ENCODE peak calls at places on chromosomes 1 and 21, in four cellular contexts. C, Z, L and X are unnamed samples.

GRCh38 chr1:236066054-236066453 is 1.2 kb upstream of the NID1 start:
- DNase-seq in C (no peak), Z (no peak), L (no peak), X (no peak)

GRCh38 chr1:83900530-83900929 is 98.4 kb downstream of the TTLL7 start:
- DNase-seq in L (no peak), C (no peak), Z (no peak), X (no peak)

GRCh38 chr1:229459815-229460214 is 25.9 kb upstream of the ACTA1 start:
- DNase-seq in L (no peak), C (no peak), Z (no peak), X (no peak)

GRCh38 chr1:16173447-16174260 is 17.8 kb upstream of the EPHA2 start:
- DNase-seq in C (no peak), L (no peak), Z (no peak), X (no peak)

GRCh38 chr1:25033030-25033827 is 103.2 kb upstream of the RUNX3 start:
- DNase-seq in C (no peak), Z (no peak), L (no peak), X (no peak)

GRCh38 chr1:204943495-204943894 is 72.8 kb downstream of the NFASC start:
- DNase-seq in L (no peak), C (no peak), Z (no peak), X (no peak)

GRCh38 chr1:53110370-53111072 is 31.9 kb downstream of the SLC1A7 start:
- DNase-seq in Z (no peak), L (no peak), C (no peak), X (no peak)

GRCh38 chr1:235073331-235073967 is 55.2 kb downstream of the TOMM20 start:
- DNase-seq in C (no peak), Z (no peak), L (no peak), X (no peak)

GRCh38 chr1:214213136-214213535 is 67.8 kb upstream of the SMYD2 start:
- DNase-seq in C (no peak), L (no peak), Z (no peak), X (no peak)

GRCh38 chr1:53959664-53960250 is 13.6 kb downstream of the LRRC42 start:
- DNase-seq in L (no peak), Z (peak; percentile 42), C (no peak), X (no peak)

GRCh38 chr21:42695324-42696025 is 42.1 kb downstream of the PDE9A start:
- DNase-seq in L (no peak), Z (no peak), C (no peak), X (no peak)

GRCh38 chr1:43205671-43206070 is 33.5 kb downstream of the CFAP57 start:
- DNase-seq in L (no peak), Z (no peak), C (no peak), X (no peak)

GRCh38 chr1:162984699-162985098 is 84.5 kb upstream of the RGS4 start:
- DNase-seq in Z (no peak), L (no peak), C (no peak), X (no peak)

GRCh38 chr1:192660613-192661012 is 24.7 kb downstream of the RGS13 start:
- DNase-seq in C (no peak), Z (no peak), L (no peak), X (no peak)

GRCh38 chr1:201702936-201703335 is 126.0 kb upstream of the IPO9 start:
- DNase-seq in L (no peak), C (peak; percentile 97), Z (no peak), X (no peak)

GRCh38 chr1:28789412-28789811 is 22.6 kb upstream of the OPRD1 start:
- DNase-seq in C (no peak), L (no peak), Z (no peak), X (no peak)

GRCh38 chr1:101004666-101005065 is 20.9 kb downstream of the DPH5 start:
- DNase-seq in L (no peak), C (no peak), Z (no peak), X (no peak)

GRCh38 chr1:185155600-185156320 is 993 bp downstream of the TRMT1L start:
- DNase-seq in C (no peak), Z (no peak), L (no peak), X (no peak)

GRCh38 chr21:45655071-45655470 is 11.5 kb downstream of the PCBP3 start:
- DNase-seq in L (no peak), Z (no peak), C (no peak), X (no peak)

GRCh38 chr1:84434081-84434755 is 35.9 kb downstream of the DNASE2B start:
- DNase-seq in Z (peak; percentile 5), C (no peak), L (no peak), X (no peak)

GRCh38 chr1:106677721-106678120 is 378.8 kb upstream of the PRMT6 start:
- DNase-seq in Z (no peak), L (no peak), C (no peak), X (no peak)

GRCh38 chr1:191592111-191592510 is 566.2 kb upstream of the RGS18 start:
- DNase-seq in C (no peak), L (no peak), Z (no peak), X (no peak)

GRCh38 chr1:50568782-50569181 is 145.5 kb upstream of the DMRTA2 start:
- DNase-seq in L (no peak), C (no peak), Z (no peak), X (no peak)

GRCh38 chr1:112807999-112808398 is 92.9 kb upstream of the PPM1J start:
- DNase-seq in L (no peak), Z (no peak), C (no peak), X (no peak)